ENCODE peak calls at places on chromosomes 5 and 9, in six cellular contexts. S is fibroblast of the aortic adventitia; D is dorsolateral prefrontal cortex; M is left lung; V is cardiac muscle cell; T is CD4-positive, alpha-beta T cell. N is an unnamed sample.

GRCh38 chr9:899440-900184 is 58.1 kb downstream of the DMRT1 start:
- DNase-seq in V (no peak), S (no peak), T (no peak), M (no peak), D (no peak), N (no peak)

GRCh38 chr5:120228262-120229031 is 235.7 kb upstream of the PRR16 start:
- DNase-seq in T (no peak), D (no peak), M (no peak), V (no peak), S (peak; percentile 7), N (peak; percentile 29)

GRCh38 chr5:113574417-113574816 is 60.9 kb downstream of the YTHDC2 start:
- DNase-seq in V (peak; percentile 86), S (peak; percentile 82), M (no peak), D (no peak), T (no peak), N (peak; percentile 73)

GRCh38 chr5:79743846-79744605 is 54.4 kb downstream of the CMYA5 start:
- DNase-seq in M (peak; percentile 14), D (no peak), S (peak; percentile 6), V (no peak), T (no peak), N (no peak)

GRCh38 chr5:131405674-131406073 is 141.8 kb downstream of the CDC42SE2 start:
- DNase-seq in T (no peak), D (no peak), M (no peak), S (no peak), V (no peak), N (no peak)

GRCh38 chr5:142796492-142797109 is 26.4 kb downstream of the ARHGAP26 start:
- DNase-seq in M (no peak), T (no peak), S (no peak), D (no peak), V (no peak), N (no peak)

GRCh38 chr9:86187121-86187520 is 72.3 kb downstream of the C9orf153 start:
- DNase-seq in S (no peak), V (no peak), D (no peak), M (no peak), T (no peak), N (no peak)

GRCh38 chr5:160635678-160636077 is 214.0 kb downstream of the PTTG1 start:
- DNase-seq in M (no peak), V (no peak), D (no peak), T (no peak), S (no peak), N (no peak)

GRCh38 chr5:58932057-58932594 is 349.3 kb downstream of the RAB3C start:
- DNase-seq in M (no peak), D (no peak), V (no peak), S (no peak), T (no peak), N (no peak)

GRCh38 chr9:91127653-91128052 is 234.1 kb downstream of the AUH start:
- DNase-seq in T (no peak), D (no peak), S (no peak), M (no peak), V (no peak), N (no peak)

GRCh38 chr5:129244478-129244877 is 149.9 kb downstream of the ISOC1 start:
- DNase-seq in V (peak; percentile 82), T (no peak), D (no peak), S (peak; percentile 88), M (no peak), N (peak; percentile 78)

GRCh38 chr5:158856794-158857193 is 242.9 kb downstream of the EBF1 start:
- DNase-seq in S (no peak), M (no peak), D (no peak), T (no peak), V (no peak), N (no peak)

GRCh38 chr5:99000878-99001277 is 72.1 kb upstream of the CHD1 start:
- DNase-seq in V (peak; percentile 69), M (no peak), S (peak; percentile 21), D (no peak), T (no peak), N (peak; percentile 81)

GRCh38 chr5:56166671-56167070 is 66.5 kb downstream of the ANKRD55 start:
- DNase-seq in V (peak; percentile 76), M (no peak), D (no peak), T (no peak), S (no peak), N (peak; percentile 57)

GRCh38 chr5:66810747-66811355 is 214.7 kb downstream of the MAST4 start:
- DNase-seq in S (no peak), D (no peak), T (no peak), M (no peak), V (no peak), N (no peak)

GRCh38 chr9:5851445-5851844 is 18.5 kb upstream of the ERMP1 start:
- DNase-seq in T (peak; percentile 23), S (peak; percentile 63), V (peak; percentile 86), M (no peak), D (no peak), N (peak; percentile 79)

GRCh38 chr5:179875741-179876667 is 17.4 kb upstream of the MRNIP start:
- DNase-seq in D (no peak), V (no peak), M (peak; percentile 59), S (no peak), T (no peak), N (no peak)

GRCh38 chr5:56494300-56494704 is 261.2 kb upstream of the ANKRD55 start:
- DNase-seq in D (no peak), S (no peak), M (no peak), T (no peak), V (peak; percentile 77), N (peak; percentile 60)

GRCh38 chr5:179135006-179135405 is 74.8 kb downstream of the ZNF354C start:
- DNase-seq in V (no peak), T (no peak), M (no peak), D (no peak), S (no peak), N (no peak)

GRCh38 chr5:173785866-173786265 is 102.3 kb upstream of the CPEB4 start:
- DNase-seq in V (no peak), T (no peak), S (no peak), M (no peak), D (no peak), N (no peak)

GRCh38 chr5:150645070-150645700 is 4.7 kb downstream of the SYNPO start:
- DNase-seq in V (peak; percentile 95), M (no peak), D (no peak), T (no peak), S (peak; percentile 90), N (peak; percentile 96)

GRCh38 chr9:80369641-80370040 is 797.9 kb downstream of the TLE4 start:
- DNase-seq in D (no peak), S (no peak), T (no peak), M (no peak), V (peak; percentile 4), N (peak; percentile 57)

GRCh38 chr9:16867571-16868311 is 2.7 kb downstream of the BNC2 start:
- DNase-seq in D (no peak), M (no peak), T (no peak), S (peak; percentile 95), V (peak; percentile 85), N (peak; percentile 76)

GRCh38 chr5:157106668-157107461 is 2.0 kb downstream of the HAVCR2 start:
- DNase-seq in D (no peak), S (no peak), M (peak; percentile 82), T (no peak), V (no peak), N (no peak)

GRCh38 chr5:180862645-180863044 is 1.6 kb upstream of the ZFP62 start:
- DNase-seq in D (no peak), S (no peak), V (no peak), M (no peak), T (no peak), N (no peak)

GRCh38 chr9:133335924-133336811 is at the start of gene SURF6:
- DNase-seq in V (peak; percentile 92), T (peak; percentile 92), S (peak; percentile 79), M (peak; percentile 99), D (peak; percentile 93), N (peak; percentile 86)

GRCh38 chr9:4356306-4356705 is 56.4 kb upstream of the GLIS3 start:
- DNase-seq in T (no peak), D (no peak), V (peak; percentile 29), S (peak; percentile 79), M (no peak), N (no peak)

GRCh38 chr5:123795688-123796087 is 283.7 kb downstream of the CSNK1G3 start:
- DNase-seq in D (no peak), S (no peak), M (no peak), V (no peak), T (no peak), N (no peak)

GRCh38 chr5:14838396-14839319 is 32.9 kb downstream of the ANKH start:
- DNase-seq in V (no peak), M (no peak), D (no peak), S (no peak), T (no peak), N (no peak)

GRCh38 chr9:36165766-36166149 is 3.4 kb upstream of the CCIN start:
- DNase-seq in S (peak; percentile 84), M (no peak), V (peak; percentile 45), T (no peak), D (no peak), N (peak; percentile 69)

GRCh38 chr5:126516133-126516532 is 78.9 kb downstream of the ALDH7A1 start:
- DNase-seq in S (peak; percentile 26), T (no peak), M (no peak), V (peak; percentile 30), D (no peak), N (no peak)

GRCh38 chr9:33739407-33739806 is 56.0 kb upstream of the PRSS3 start:
- DNase-seq in V (no peak), D (no peak), T (no peak), M (no peak), S (no peak), N (no peak)

GRCh38 chr9:95003694-95004451 is 277.4 kb downstream of the AOPEP start:
- DNase-seq in D (peak; percentile 48), S (peak; percentile 67), M (peak; percentile 83), T (no peak), V (peak; percentile 61), N (peak; percentile 69)

GRCh38 chr9:2489838-2490314 is 131.7 kb upstream of the VLDLR start:
- DNase-seq in T (no peak), M (no peak), V (peak; percentile 95), S (peak; percentile 98), D (no peak), N (peak; percentile 70)
- TF ChIP-seq CTCF in T (no peak), M (no peak), V (no peak), S (peak; percentile 7), D (no peak), N (no peak)

GRCh38 chr5:96093340-96093739 is 131.7 kb upstream of the ELL2 start:
- DNase-seq in S (no peak), M (no peak), V (no peak), T (no peak), D (no peak), N (no peak)
- TF ChIP-seq CTCF in S (no peak), M (no peak), V (no peak), T (no peak), D (no peak), N (no peak)

GRCh38 chr9:96751815-96752214 is 26.1 kb downstream of the ZNF510 start:
- DNase-seq in D (no peak), M (no peak), T (no peak), S (no peak), V (no peak), N (no peak)
- TF ChIP-seq CTCF in D (no peak), M (no peak), T (no peak), S (no peak), V (no peak), N (no peak)

DNA sequence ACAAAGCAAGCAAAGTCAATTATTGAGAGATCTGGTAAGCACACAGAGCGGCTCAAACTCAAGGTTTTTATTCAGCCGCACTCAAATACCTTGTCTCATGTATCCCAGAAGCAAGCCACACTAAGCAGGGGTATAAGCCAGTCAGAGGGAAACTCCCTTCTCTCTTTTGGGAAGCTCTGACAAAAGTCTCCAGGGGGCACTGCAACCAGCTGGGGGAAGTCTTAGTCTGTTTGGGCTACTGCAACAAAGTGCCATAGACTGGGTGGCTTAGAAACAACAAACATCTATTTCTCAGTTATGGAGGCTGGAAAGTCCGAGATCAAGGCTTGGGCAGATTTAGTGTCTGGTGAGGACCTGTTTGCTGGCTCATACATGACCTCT is 246.0 kb downstream of the ENC1 start:
- DNase-seq in V (no peak), T (no peak), M (no peak), S (no peak), D (no peak), N (peak; percentile 23)
- TF ChIP-seq CTCF in V (peak; percentile 24), T (no peak), M (no peak), S (no peak), D (no peak), N (peak; percentile 20)

N was measured in cardiac fibroblast.